ENCODE peak calls at places on chromosome 20, in six cellular contexts. I, V, E, P, F and B are unnamed samples.

GRCh38 chr20:43388267-43389081 is 69.2 kb upstream of the SRSF6 start:
- DNase-seq in I (peak; percentile 77), F (no peak), E (no peak), V (no peak), P (no peak), B (no peak)

GRCh38 chr20:50048420-50049166 is 64.4 kb downstream of the UBE2V1 start:
- DNase-seq in E (no peak), V (no peak), P (no peak), F (no peak), I (no peak), B (no peak)

GRCh38 chr20:19885981-19886665 is 128.1 kb downstream of the RIN2 start:
- DNase-seq in F (no peak), I (peak; percentile 79), P (peak; percentile 61), E (no peak), V (peak; percentile 7), B (no peak)

GRCh38 chr20:15333170-15333569 is 995.8 kb upstream of the FLRT3 start:
- DNase-seq in I (no peak), V (no peak), P (no peak), F (no peak), E (no peak), B (no peak)

GRCh38 chr20:49052334-49052733 is 6.2 kb downstream of the CSE1L start:
- DNase-seq in P (no peak), F (no peak), V (no peak), E (no peak), I (no peak), B (no peak)

GRCh38 chr20:33814238-33814712 is 3.1 kb downstream of the CHMP4B start:
- DNase-seq in E (no peak), P (no peak), F (no peak), V (no peak), I (no peak), B (no peak)

GRCh38 chr20:53157443-53158408 is 185.6 kb downstream of the TSHZ2 start:
- DNase-seq in I (no peak), E (peak; percentile 47), P (peak; percentile 51), V (peak; percentile 91), F (no peak), B (no peak)

GRCh38 chr20:59141818-59142581 is 21.6 kb upstream of the ZNF831 start:
- DNase-seq in E (no peak), F (no peak), P (no peak), I (no peak), V (peak; percentile 81), B (no peak)

GRCh38 chr20:10667077-10667401 is 6.8 kb downstream of the JAG1 start:
- DNase-seq in E (no peak), V (no peak), F (no peak), I (no peak), P (no peak), B (no peak)

GRCh38 chr20:8402798-8403197 is 270.7 kb downstream of the PLCB1 start:
- DNase-seq in I (no peak), F (no peak), E (no peak), P (no peak), V (no peak), B (no peak)

GRCh38 chr20:60482609-60483008 is 524.4 kb downstream of the CDH26 start:
- DNase-seq in I (no peak), E (no peak), F (no peak), V (no peak), P (no peak), B (no peak)

GRCh38 chr20:56631318-56631989 is 2.3 kb downstream of the TFAP2C start:
- DNase-seq in P (no peak), V (peak; percentile 46), E (no peak), F (no peak), I (no peak), B (no peak)

GRCh38 chr20:59573837-59574236 is 30.5 kb upstream of the PHACTR3 start:
- DNase-seq in I (no peak), F (no peak), P (no peak), V (no peak), E (no peak), B (no peak)

GRCh38 chr20:62142252-62143117 is 709 bp downstream of the PSMA7 start:
- DNase-seq in F (no peak), I (no peak), P (peak; percentile 36), E (no peak), V (peak; percentile 43), B (no peak)

GRCh38 chr20:60816901-60817300 is 435.2 kb upstream of the CDH4 start:
- DNase-seq in I (no peak), E (no peak), P (no peak), F (no peak), V (no peak), B (no peak)

GRCh38 chr20:12358006-12358654 is 440.4 kb downstream of the BTBD3 start:
- DNase-seq in V (peak; percentile 69), I (no peak), P (no peak), E (no peak), F (no peak), B (no peak)

GRCh38 chr20:38997622-38998021 is 35.5 kb downstream of the DHX35 start:
- DNase-seq in F (peak; percentile 87), E (no peak), V (peak; percentile 17), P (no peak), I (no peak), B (peak; percentile 55)

GRCh38 chr20:16428112-16428511 is 145.1 kb downstream of the KIF16B start:
- DNase-seq in E (no peak), P (no peak), F (no peak), I (no peak), V (no peak), B (no peak)

GRCh38 chr20:37200376-37200775 is 21.0 kb upstream of the MROH8 start:
- DNase-seq in V (no peak), I (no peak), E (no peak), F (no peak), P (no peak), B (no peak)

GRCh38 chr20:10674684-10675455 is 1.1 kb upstream of the JAG1 start:
- DNase-seq in E (no peak), V (peak; percentile 85), I (peak; percentile 91), F (no peak), P (peak; percentile 84), B (peak; percentile 58)

GRCh38 chr20:53138454-53139291 is 166.5 kb downstream of the TSHZ2 start:
- DNase-seq in V (no peak), I (no peak), F (peak; percentile 39), E (no peak), P (no peak), B (no peak)

GRCh38 chr20:10171864-10172751 is 46.5 kb upstream of the SNAP25 start:
- DNase-seq in F (no peak), P (peak; percentile 73), I (peak; percentile 65), E (no peak), V (peak; percentile 71), B (no peak)

GRCh38 chr20:31840906-31841816 is 4.2 kb downstream of the FOXS1 start:
- DNase-seq in I (peak; percentile 46), P (no peak), E (no peak), V (no peak), F (no peak), B (no peak)

GRCh38 chr20:36472656-36473071 is 68.7 kb upstream of the MYL9 start:
- DNase-seq in V (peak; percentile 83), F (no peak), I (peak; percentile 83), P (peak; percentile 54), E (no peak), B (peak; percentile 60)

GRCh38 chr20:3514012-3514642 is 43.3 kb downstream of the ATRN start:
- DNase-seq in V (no peak), P (no peak), E (no peak), I (no peak), F (no peak), B (no peak)

GRCh38 chr20:62816031-62816878 is 595 bp upstream of the COL9A3 start:
- DNase-seq in P (no peak), I (no peak), E (peak; percentile 84), V (peak; percentile 98), F (no peak), B (no peak)

GRCh38 chr20:36585410-36586125 is 12.2 kb downstream of the TGIF2 start:
- DNase-seq in I (no peak), E (peak; percentile 68), F (no peak), V (peak; percentile 97), P (no peak), B (no peak)

GRCh38 chr20:21450572-21450971 is 53.2 kb upstream of the NKX2-4 start:
- DNase-seq in V (no peak), P (no peak), I (no peak), E (no peak), F (no peak), B (no peak)

GRCh38 chr20:63843778-63844177 is 12.7 kb upstream of the ZBTB46 start:
- DNase-seq in E (no peak), F (no peak), I (no peak), V (no peak), P (no peak), B (no peak)

GRCh38 chr20:57747889-57748456 is 38.2 kb upstream of the PMEPA1 start:
- DNase-seq in V (no peak), E (no peak), P (no peak), F (no peak), I (peak; percentile 57), B (no peak)
- TF ChIP-seq POLR2AphosphoS5 in V (no peak), E (no peak), P (peak; percentile 36), F (no peak), I (no peak), B (no peak)

GRCh38 chr20:17537959-17538358 is 6.8 kb upstream of the BFSP1 start:
- DNase-seq in P (no peak), F (no peak), V (no peak), I (no peak), E (no peak), B (no peak)

GRCh38 chr20:17534077-17534476 is 2.9 kb upstream of the BFSP1 start:
- DNase-seq in I (no peak), E (no peak), V (peak; percentile 60), F (no peak), P (no peak), B (no peak)

GRCh38 chr20:17538517-17539170 is 7.5 kb upstream of the BFSP1 start:
- DNase-seq in P (no peak), E (no peak), V (no peak), F (peak; percentile 21), I (no peak), B (no peak)

GRCh38 chr20:17533396-17533795 is 2.2 kb upstream of the BFSP1 start:
- DNase-seq in E (no peak), I (no peak), F (no peak), P (no peak), V (peak; percentile 68), B (no peak)

GRCh38 chr20:17536944-17537444 is 5.8 kb upstream of the BFSP1 start:
- DNase-seq in V (peak; percentile 94), F (no peak), E (peak; percentile 71), P (peak; percentile 76), I (peak; percentile 90), B (peak; percentile 40)
- TF ChIP-seq POLR2AphosphoS5 in V (no peak), F (no peak), E (no peak), P (peak; percentile 50), I (no peak), B (no peak)

GRCh38 chr20:23311932-23312331 is 38.7 kb upstream of the NXT1 start:
- DNase-seq in P (no peak), V (no peak), I (no peak), F (no peak), E (no peak), B (no peak)
- TF ChIP-seq POLR2AphosphoS5 in P (no peak), V (no peak), I (no peak), F (no peak), E (no peak), B (no peak)

DNA sequence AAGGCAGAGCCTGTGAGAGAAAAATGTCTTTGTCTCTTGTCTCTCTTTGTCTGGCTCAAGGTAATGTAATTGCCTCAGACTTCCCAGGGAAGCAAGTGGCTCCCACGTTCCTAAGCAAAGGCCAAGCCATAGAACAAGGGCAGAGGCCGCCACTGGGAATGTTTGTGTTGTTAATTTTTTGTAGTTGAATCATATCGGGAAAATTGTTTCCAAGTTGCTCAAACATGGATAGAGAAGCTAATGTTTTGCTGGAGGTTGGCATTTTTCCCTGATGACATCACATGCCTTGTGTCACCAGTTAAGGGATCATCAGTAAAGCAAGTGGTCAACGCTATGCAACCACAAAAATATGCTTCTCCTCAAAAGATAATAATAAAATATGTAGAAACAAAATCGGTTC is 211.5 kb upstream of the FOXA2 start:
- DNase-seq in I (peak; percentile 89), E (no peak), V (no peak), F (no peak), P (peak; percentile 28), B (no peak)
- TF ChIP-seq POLR2AphosphoS5 in I (no peak), E (no peak), V (no peak), F (no peak), P (peak; percentile 33), B (no peak)